ENCODE peak calls at places on chromosomes 5 and 9, in ten cellular contexts. One of them, this sample, is unnamed.

GRCh38 chr5:174751154-174751990 is 27.0 kb downstream of the MSX2 start:
- DNase-seq in C1 segment of cervical spinal cord: no peak
- DNase-seq in mesenteric fat pad: no peak
- DNase-seq in effector memory CD4-positive, alpha-beta T cell: no peak
- DNase-seq in KG1: no peak
- DNase-seq in NCI-H1092: no peak
- DNase-seq in amniotic stem cell: no peak
- DNase-seq in amygdala: no peak
- DNase-seq in CD8-positive, alpha-beta T cell: no peak
- DNase-seq in activated CD8-positive, alpha-beta memory T cell treated with anti-CD3 and anti-CD28 coated beads for 48 hours: no peak
- DNase-seq in this sample: peak

GRCh38 chr9:114688388-114688787 is 6.4 kb upstream of the TEX48 start:
- DNase-seq in activated CD8-positive, alpha-beta memory T cell treated with anti-CD3 and anti-CD28 coated beads for 48 hours: no peak
- DNase-seq in C1 segment of cervical spinal cord: no peak
- DNase-seq in amniotic stem cell: no peak
- DNase-seq in NCI-H1092: no peak
- DNase-seq in mesenteric fat pad: no peak
- DNase-seq in amygdala: no peak
- DNase-seq in CD8-positive, alpha-beta T cell: no peak
- DNase-seq in effector memory CD4-positive, alpha-beta T cell: no peak
- DNase-seq in KG1: no peak
- DNase-seq in this sample: no peak

GRCh38 chr5:107505763-107506534 is 164.8 kb downstream of the EFNA5 start:
- DNase-seq in effector memory CD4-positive, alpha-beta T cell: no peak
- DNase-seq in amniotic stem cell: no peak
- DNase-seq in NCI-H1092: no peak
- DNase-seq in activated CD8-positive, alpha-beta memory T cell treated with anti-CD3 and anti-CD28 coated beads for 48 hours: no peak
- DNase-seq in C1 segment of cervical spinal cord: no peak
- DNase-seq in mesenteric fat pad: no peak
- DNase-seq in amygdala: no peak
- DNase-seq in CD8-positive, alpha-beta T cell: no peak
- DNase-seq in KG1: no peak
- DNase-seq in this sample: no peak

GRCh38 chr5:462051-462481 is 19.1 kb downstream of the EXOC3 start:
- DNase-seq in amygdala: no peak
- DNase-seq in C1 segment of cervical spinal cord: no peak
- DNase-seq in CD8-positive, alpha-beta T cell: no peak
- DNase-seq in amniotic stem cell: no peak
- DNase-seq in NCI-H1092: no peak
- DNase-seq in KG1: no peak
- DNase-seq in effector memory CD4-positive, alpha-beta T cell: no peak
- DNase-seq in activated CD8-positive, alpha-beta memory T cell treated with anti-CD3 and anti-CD28 coated beads for 48 hours: no peak
- DNase-seq in mesenteric fat pad: peak
- DNase-seq in this sample: no peak

GRCh38 chr9:133726401-133727276 is 11.5 kb downstream of the SARDH start:
- DNase-seq in mesenteric fat pad: peak
- DNase-seq in effector memory CD4-positive, alpha-beta T cell: peak
- DNase-seq in C1 segment of cervical spinal cord: no peak
- DNase-seq in CD8-positive, alpha-beta T cell: peak
- DNase-seq in activated CD8-positive, alpha-beta memory T cell treated with anti-CD3 and anti-CD28 coated beads for 48 hours: no peak
- DNase-seq in amniotic stem cell: peak
- DNase-seq in NCI-H1092: peak
- DNase-seq in KG1: peak
- DNase-seq in amygdala: no peak
- DNase-seq in this sample: peak

GRCh38 chr9:70466976-70467551 is 52.6 kb upstream of the KLF9 start:
- DNase-seq in KG1: no peak
- DNase-seq in effector memory CD4-positive, alpha-beta T cell: no peak
- DNase-seq in NCI-H1092: no peak
- DNase-seq in mesenteric fat pad: no peak
- DNase-seq in activated CD8-positive, alpha-beta memory T cell treated with anti-CD3 and anti-CD28 coated beads for 48 hours: no peak
- DNase-seq in amygdala: no peak
- DNase-seq in amniotic stem cell: no peak
- DNase-seq in C1 segment of cervical spinal cord: no peak
- DNase-seq in CD8-positive, alpha-beta T cell: no peak
- DNase-seq in this sample: no peak

GRCh38 chr5:76867827-76868693 is 18.2 kb downstream of the S100Z start:
- DNase-seq in mesenteric fat pad: no peak
- DNase-seq in C1 segment of cervical spinal cord: peak
- DNase-seq in KG1: no peak
- DNase-seq in effector memory CD4-positive, alpha-beta T cell: peak
- DNase-seq in activated CD8-positive, alpha-beta memory T cell treated with anti-CD3 and anti-CD28 coated beads for 48 hours: peak
- DNase-seq in CD8-positive, alpha-beta T cell: peak
- DNase-seq in amniotic stem cell: peak
- DNase-seq in amygdala: peak
- DNase-seq in NCI-H1092: peak
- DNase-seq in this sample: peak

GRCh38 chr5:77259479-77259878 is 49.0 kb downstream of the PDE8B start:
- DNase-seq in KG1: no peak
- DNase-seq in amygdala: no peak
- DNase-seq in activated CD8-positive, alpha-beta memory T cell treated with anti-CD3 and anti-CD28 coated beads for 48 hours: no peak
- DNase-seq in NCI-H1092: no peak
- DNase-seq in amniotic stem cell: no peak
- DNase-seq in mesenteric fat pad: no peak
- DNase-seq in C1 segment of cervical spinal cord: no peak
- DNase-seq in CD8-positive, alpha-beta T cell: no peak
- DNase-seq in effector memory CD4-positive, alpha-beta T cell: no peak
- DNase-seq in this sample: no peak

GRCh38 chr5:6522337-6522736 is 73.7 kb downstream of the UBE2QL1 start:
- DNase-seq in CD8-positive, alpha-beta T cell: no peak
- DNase-seq in mesenteric fat pad: no peak
- DNase-seq in effector memory CD4-positive, alpha-beta T cell: no peak
- DNase-seq in amniotic stem cell: no peak
- DNase-seq in NCI-H1092: no peak
- DNase-seq in activated CD8-positive, alpha-beta memory T cell treated with anti-CD3 and anti-CD28 coated beads for 48 hours: no peak
- DNase-seq in KG1: no peak
- DNase-seq in C1 segment of cervical spinal cord: no peak
- DNase-seq in amygdala: no peak
- DNase-seq in this sample: no peak

GRCh38 chr5:172904643-172905345 is 54.4 kb upstream of the RPL26L1 start:
- DNase-seq in effector memory CD4-positive, alpha-beta T cell: no peak
- DNase-seq in amniotic stem cell: no peak
- DNase-seq in mesenteric fat pad: no peak
- DNase-seq in CD8-positive, alpha-beta T cell: no peak
- DNase-seq in C1 segment of cervical spinal cord: peak
- DNase-seq in amygdala: no peak
- DNase-seq in activated CD8-positive, alpha-beta memory T cell treated with anti-CD3 and anti-CD28 coated beads for 48 hours: no peak
- DNase-seq in NCI-H1092: peak
- DNase-seq in KG1: no peak
- DNase-seq in this sample: no peak

GRCh38 chr5:138651767-138652117 is 76.5 kb upstream of the HSPA9 start:
- DNase-seq in KG1: no peak
- DNase-seq in amniotic stem cell: no peak
- DNase-seq in mesenteric fat pad: no peak
- DNase-seq in NCI-H1092: no peak
- DNase-seq in activated CD8-positive, alpha-beta memory T cell treated with anti-CD3 and anti-CD28 coated beads for 48 hours: no peak
- DNase-seq in effector memory CD4-positive, alpha-beta T cell: no peak
- DNase-seq in amygdala: no peak
- DNase-seq in C1 segment of cervical spinal cord: no peak
- DNase-seq in CD8-positive, alpha-beta T cell: no peak
- DNase-seq in this sample: no peak

GRCh38 chr9:70036641-70037040 is 7.0 kb upstream of the MAMDC2 start:
- DNase-seq in NCI-H1092: no peak
- DNase-seq in C1 segment of cervical spinal cord: no peak
- DNase-seq in KG1: no peak
- DNase-seq in activated CD8-positive, alpha-beta memory T cell treated with anti-CD3 and anti-CD28 coated beads for 48 hours: no peak
- DNase-seq in effector memory CD4-positive, alpha-beta T cell: no peak
- DNase-seq in CD8-positive, alpha-beta T cell: no peak
- DNase-seq in mesenteric fat pad: no peak
- DNase-seq in amniotic stem cell: no peak
- DNase-seq in amygdala: no peak
- DNase-seq in this sample: no peak

GRCh38 chr5:102818345-102818744 is 63.2 kb downstream of the PAM start:
- DNase-seq in NCI-H1092: no peak
- DNase-seq in C1 segment of cervical spinal cord: no peak
- DNase-seq in effector memory CD4-positive, alpha-beta T cell: no peak
- DNase-seq in amniotic stem cell: no peak
- DNase-seq in amygdala: no peak
- DNase-seq in KG1: no peak
- DNase-seq in CD8-positive, alpha-beta T cell: no peak
- DNase-seq in mesenteric fat pad: no peak
- DNase-seq in activated CD8-positive, alpha-beta memory T cell treated with anti-CD3 and anti-CD28 coated beads for 48 hours: no peak
- DNase-seq in this sample: no peak

This sample was measured in HAP-1.